ENCODE peak calls at places on chromosome 1, in five cellular contexts. One of them, this sample, is unnamed.

GRCh38 chr1:176241385-176242015 is 34.4 kb upstream of the COP1 start:
- DNase-seq in body of pancreas: no peak
- DNase-seq in fibroblast of the aortic adventitia: peak
- DNase-seq in colonic mucosa: no peak
- DNase-seq in stimulated activated CD8-positive, alpha-beta memory T cell treated with anti-CD3 and anti-CD28 coated beads, Interleukin-2, amount 100 ng/mL, for 1 hour: no peak
- DNase-seq in this sample: no peak

GRCh38 chr1:151166506-151166956 is 587 bp downstream of the SCNM1 start:
- DNase-seq in colonic mucosa: no peak
- DNase-seq in stimulated activated CD8-positive, alpha-beta memory T cell treated with anti-CD3 and anti-CD28 coated beads, Interleukin-2, amount 100 ng/mL, for 1 hour: no peak
- DNase-seq in fibroblast of the aortic adventitia: peak
- DNase-seq in body of pancreas: no peak
- DNase-seq in this sample: no peak

GRCh38 chr1:39563669-39564068 is 12.9 kb downstream of the PABPC4 start:
- DNase-seq in body of pancreas: no peak
- DNase-seq in stimulated activated CD8-positive, alpha-beta memory T cell treated with anti-CD3 and anti-CD28 coated beads, Interleukin-2, amount 100 ng/mL, for 1 hour: no peak
- DNase-seq in fibroblast of the aortic adventitia: no peak
- DNase-seq in colonic mucosa: no peak
- DNase-seq in this sample: no peak

GRCh38 chr1:193520472-193520871 is 334.1 kb upstream of the B3GALT2 start:
- DNase-seq in stimulated activated CD8-positive, alpha-beta memory T cell treated with anti-CD3 and anti-CD28 coated beads, Interleukin-2, amount 100 ng/mL, for 1 hour: no peak
- DNase-seq in body of pancreas: no peak
- DNase-seq in fibroblast of the aortic adventitia: no peak
- DNase-seq in colonic mucosa: no peak
- DNase-seq in this sample: no peak

GRCh38 chr1:78171736-78172590 is 126.2 kb downstream of the GIPC2 start:
- DNase-seq in colonic mucosa: no peak
- DNase-seq in fibroblast of the aortic adventitia: peak
- DNase-seq in body of pancreas: no peak
- DNase-seq in stimulated activated CD8-positive, alpha-beta memory T cell treated with anti-CD3 and anti-CD28 coated beads, Interleukin-2, amount 100 ng/mL, for 1 hour: no peak
- DNase-seq in this sample: no peak

GRCh38 chr1:198605880-198606458 is 32.9 kb upstream of the PTPRC start:
- DNase-seq in body of pancreas: no peak
- DNase-seq in fibroblast of the aortic adventitia: no peak
- DNase-seq in colonic mucosa: no peak
- DNase-seq in stimulated activated CD8-positive, alpha-beta memory T cell treated with anti-CD3 and anti-CD28 coated beads, Interleukin-2, amount 100 ng/mL, for 1 hour: no peak
- DNase-seq in this sample: no peak

GRCh38 chr1:20732588-20733360 is at the start of gene SH2D5:
- DNase-seq in colonic mucosa: peak
- DNase-seq in fibroblast of the aortic adventitia: peak
- DNase-seq in body of pancreas: peak
- DNase-seq in stimulated activated CD8-positive, alpha-beta memory T cell treated with anti-CD3 and anti-CD28 coated beads, Interleukin-2, amount 100 ng/mL, for 1 hour: peak
- DNase-seq in this sample: peak

GRCh38 chr1:14913475-14914155 is 239.9 kb upstream of the TMEM51 start:
- DNase-seq in body of pancreas: no peak
- DNase-seq in stimulated activated CD8-positive, alpha-beta memory T cell treated with anti-CD3 and anti-CD28 coated beads, Interleukin-2, amount 100 ng/mL, for 1 hour: no peak
- DNase-seq in colonic mucosa: no peak
- DNase-seq in fibroblast of the aortic adventitia: no peak
- DNase-seq in this sample: no peak

GRCh38 chr1:244046907-244047738 is 4.0 kb upstream of the ZBTB18 start:
- DNase-seq in fibroblast of the aortic adventitia: peak
- DNase-seq in stimulated activated CD8-positive, alpha-beta memory T cell treated with anti-CD3 and anti-CD28 coated beads, Interleukin-2, amount 100 ng/mL, for 1 hour: no peak
- DNase-seq in colonic mucosa: peak
- DNase-seq in body of pancreas: peak
- DNase-seq in this sample: no peak

GRCh38 chr1:26164036-26164927 is 4.5 kb downstream of the C1orf232 start:
- DNase-seq in fibroblast of the aortic adventitia: no peak
- DNase-seq in colonic mucosa: no peak
- DNase-seq in stimulated activated CD8-positive, alpha-beta memory T cell treated with anti-CD3 and anti-CD28 coated beads, Interleukin-2, amount 100 ng/mL, for 1 hour: no peak
- DNase-seq in body of pancreas: peak
- DNase-seq in this sample: no peak

GRCh38 chr1:183178490-183178889 is 7.6 kb upstream of the LAMC2 start:
- DNase-seq in fibroblast of the aortic adventitia: peak
- DNase-seq in stimulated activated CD8-positive, alpha-beta memory T cell treated with anti-CD3 and anti-CD28 coated beads, Interleukin-2, amount 100 ng/mL, for 1 hour: no peak
- DNase-seq in colonic mucosa: no peak
- DNase-seq in body of pancreas: no peak
- DNase-seq in this sample: no peak

GRCh38 chr1:235601087-235601486 is 48.5 kb downstream of the GNG4 start:
- DNase-seq in stimulated activated CD8-positive, alpha-beta memory T cell treated with anti-CD3 and anti-CD28 coated beads, Interleukin-2, amount 100 ng/mL, for 1 hour: no peak
- DNase-seq in colonic mucosa: peak
- DNase-seq in body of pancreas: peak
- DNase-seq in fibroblast of the aortic adventitia: peak
- DNase-seq in this sample: no peak

GRCh38 chr1:208907785-208908184 is 663.6 kb upstream of the PLXNA2 start:
- DNase-seq in stimulated activated CD8-positive, alpha-beta memory T cell treated with anti-CD3 and anti-CD28 coated beads, Interleukin-2, amount 100 ng/mL, for 1 hour: no peak
- DNase-seq in colonic mucosa: no peak
- DNase-seq in fibroblast of the aortic adventitia: no peak
- DNase-seq in body of pancreas: no peak
- DNase-seq in this sample: no peak

GRCh38 chr1:41513388-41513745 is 28.9 kb upstream of the EDN2 start:
- DNase-seq in fibroblast of the aortic adventitia: no peak
- DNase-seq in stimulated activated CD8-positive, alpha-beta memory T cell treated with anti-CD3 and anti-CD28 coated beads, Interleukin-2, amount 100 ng/mL, for 1 hour: no peak
- DNase-seq in colonic mucosa: no peak
- DNase-seq in body of pancreas: no peak
- DNase-seq in this sample: no peak

GRCh38 chr1:210239295-210240155 is 6.9 kb downstream of the SERTAD4 start:
- DNase-seq in fibroblast of the aortic adventitia: peak
- DNase-seq in colonic mucosa: no peak
- DNase-seq in body of pancreas: no peak
- DNase-seq in stimulated activated CD8-positive, alpha-beta memory T cell treated with anti-CD3 and anti-CD28 coated beads, Interleukin-2, amount 100 ng/mL, for 1 hour: no peak
- DNase-seq in this sample: no peak

GRCh38 chr1:202361701-202362100 is 13.2 kb downstream of the PPP1R12B start:
- DNase-seq in stimulated activated CD8-positive, alpha-beta memory T cell treated with anti-CD3 and anti-CD28 coated beads, Interleukin-2, amount 100 ng/mL, for 1 hour: no peak
- DNase-seq in fibroblast of the aortic adventitia: no peak
- DNase-seq in colonic mucosa: no peak
- DNase-seq in body of pancreas: no peak
- DNase-seq in this sample: no peak

GRCh38 chr1:201310251-201310985 is 27.1 kb downstream of the PKP1 start:
- DNase-seq in colonic mucosa: no peak
- DNase-seq in fibroblast of the aortic adventitia: no peak
- DNase-seq in stimulated activated CD8-positive, alpha-beta memory T cell treated with anti-CD3 and anti-CD28 coated beads, Interleukin-2, amount 100 ng/mL, for 1 hour: no peak
- DNase-seq in body of pancreas: no peak
- DNase-seq in this sample: no peak

GRCh38 chr1:109863699-109864062 is 47.0 kb upstream of the CSF1 start:
- DNase-seq in colonic mucosa: no peak
- DNase-seq in body of pancreas: no peak
- DNase-seq in stimulated activated CD8-positive, alpha-beta memory T cell treated with anti-CD3 and anti-CD28 coated beads, Interleukin-2, amount 100 ng/mL, for 1 hour: no peak
- DNase-seq in fibroblast of the aortic adventitia: peak
- DNase-seq in this sample: no peak

GRCh38 chr1:95953005-95953404 is 719.0 kb downstream of the RWDD3 start:
- DNase-seq in stimulated activated CD8-positive, alpha-beta memory T cell treated with anti-CD3 and anti-CD28 coated beads, Interleukin-2, amount 100 ng/mL, for 1 hour: no peak
- DNase-seq in colonic mucosa: no peak
- DNase-seq in fibroblast of the aortic adventitia: peak
- DNase-seq in body of pancreas: no peak
- DNase-seq in this sample: no peak

GRCh38 chr1:192826791-192827477 is 18.1 kb downstream of the RGS2 start:
- DNase-seq in body of pancreas: no peak
- DNase-seq in fibroblast of the aortic adventitia: peak
- DNase-seq in stimulated activated CD8-positive, alpha-beta memory T cell treated with anti-CD3 and anti-CD28 coated beads, Interleukin-2, amount 100 ng/mL, for 1 hour: no peak
- DNase-seq in colonic mucosa: no peak
- DNase-seq in this sample: no peak

This sample was measured in omental fat pad.